ENCODE peak calls at places on chromosomes 7 and 10, in eight cellular contexts. One of them, this sample, is unnamed.
A peak's percentile ranks its signal among the peaks of the same experiment; 100 is the strongest.

GRCh38 chr10:60140681-60141632 is 234.6 kb upstream of the CCDC6 start:
- DNase-seq in Karpas-422: no peak
- DNase-seq in AG04450: no peak
- DNase-seq in BJ: no peak
- DNase-seq in colonic mucosa: peak; percentile 76
- DNase-seq in GM23248: no peak
- DNase-seq in prostate gland: peak; percentile 53
- DNase-seq in heart right ventricle: peak; percentile 11
- DNase-seq in this sample: no peak

GRCh38 chr7:20007510-20007909 is 209.7 kb downstream of the MACC1 start:
- DNase-seq in Karpas-422: no peak
- DNase-seq in AG04450: no peak
- DNase-seq in BJ: no peak
- DNase-seq in colonic mucosa: no peak
- DNase-seq in GM23248: no peak
- DNase-seq in prostate gland: no peak
- DNase-seq in heart right ventricle: no peak
- DNase-seq in this sample: no peak

GRCh38 chr10:103765168-103765567 is 90.2 kb downstream of the SH3PXD2A start:
- DNase-seq in Karpas-422: no peak
- DNase-seq in AG04450: no peak
- DNase-seq in BJ: no peak
- DNase-seq in colonic mucosa: no peak
- DNase-seq in GM23248: peak; percentile 86
- DNase-seq in prostate gland: no peak
- DNase-seq in heart right ventricle: no peak
- DNase-seq in this sample: no peak

GRCh38 chr7:151954866-151955820 is 1.1 kb upstream of the GALNTL5 start:
- DNase-seq in Karpas-422: no peak
- DNase-seq in AG04450: no peak
- DNase-seq in BJ: no peak
- DNase-seq in colonic mucosa: no peak
- DNase-seq in GM23248: peak; percentile 34
- DNase-seq in prostate gland: no peak
- DNase-seq in heart right ventricle: peak; percentile 52
- DNase-seq in this sample: no peak

GRCh38 chr10:50585921-50586739 is 37.6 kb downstream of the SGMS1 start:
- DNase-seq in Karpas-422: no peak
- DNase-seq in AG04450: no peak
- DNase-seq in BJ: no peak
- DNase-seq in colonic mucosa: no peak
- DNase-seq in GM23248: peak; percentile 88
- DNase-seq in prostate gland: no peak
- DNase-seq in heart right ventricle: no peak
- DNase-seq in this sample: no peak

GRCh38 chr7:108598858-108599257 is 29.2 kb downstream of the DNAJB9 start:
- DNase-seq in Karpas-422: no peak
- DNase-seq in AG04450: no peak
- DNase-seq in BJ: no peak
- DNase-seq in colonic mucosa: no peak
- DNase-seq in GM23248: no peak
- DNase-seq in prostate gland: no peak
- DNase-seq in heart right ventricle: no peak
- DNase-seq in this sample: no peak

GRCh38 chr7:26197153-26198115 is 3.1 kb downstream of the HNRNPA2B1 start:
- DNase-seq in Karpas-422: peak; percentile 59
- DNase-seq in AG04450: no peak
- DNase-seq in BJ: no peak
- DNase-seq in colonic mucosa: no peak
- DNase-seq in GM23248: peak; percentile 46
- DNase-seq in prostate gland: no peak
- DNase-seq in heart right ventricle: no peak
- DNase-seq in this sample: peak; percentile 53

GRCh38 chr7:138127996-138128395 is 51.7 kb downstream of the AKR1D1 start:
- DNase-seq in Karpas-422: no peak
- DNase-seq in AG04450: no peak
- DNase-seq in BJ: no peak
- DNase-seq in colonic mucosa: no peak
- DNase-seq in GM23248: no peak
- DNase-seq in prostate gland: no peak
- DNase-seq in heart right ventricle: no peak
- DNase-seq in this sample: no peak

GRCh38 chr10:3053145-3053544 is 14.2 kb upstream of the PFKP start:
- DNase-seq in Karpas-422: no peak
- DNase-seq in AG04450: no peak
- DNase-seq in BJ: no peak
- DNase-seq in colonic mucosa: no peak
- DNase-seq in GM23248: no peak
- DNase-seq in prostate gland: no peak
- DNase-seq in heart right ventricle: no peak
- DNase-seq in this sample: no peak

GRCh38 chr7:128904381-128905197 is 5.9 kb downstream of the KCP start:
- DNase-seq in Karpas-422: peak; percentile 88
- DNase-seq in AG04450: no peak
- DNase-seq in BJ: no peak
- DNase-seq in colonic mucosa: no peak
- DNase-seq in GM23248: peak; percentile 76
- DNase-seq in prostate gland: no peak
- DNase-seq in heart right ventricle: no peak
- DNase-seq in this sample: peak; percentile 45

GRCh38 chr7:130476287-130477001 is 15.4 kb upstream of the MEST start:
- DNase-seq in Karpas-422: no peak
- DNase-seq in AG04450: no peak
- DNase-seq in BJ: no peak
- DNase-seq in colonic mucosa: no peak
- DNase-seq in GM23248: peak; percentile 37
- DNase-seq in prostate gland: no peak
- DNase-seq in heart right ventricle: no peak
- DNase-seq in this sample: no peak

GRCh38 chr10:63611078-63611477 is 89.9 kb downstream of the REEP3 start:
- DNase-seq in Karpas-422: no peak
- DNase-seq in AG04450: no peak
- DNase-seq in BJ: no peak
- DNase-seq in colonic mucosa: no peak
- DNase-seq in GM23248: peak; percentile 71
- DNase-seq in prostate gland: no peak
- DNase-seq in heart right ventricle: no peak
- DNase-seq in this sample: no peak

GRCh38 chr10:26550774-26551526 is 112.8 kb downstream of the APBB1IP start:
- DNase-seq in Karpas-422: no peak
- DNase-seq in AG04450: no peak
- DNase-seq in BJ: no peak
- DNase-seq in colonic mucosa: no peak
- DNase-seq in GM23248: no peak
- DNase-seq in prostate gland: no peak
- DNase-seq in heart right ventricle: no peak
- DNase-seq in this sample: peak; percentile 53

GRCh38 chr10:21953585-21954057 is 49.9 kb downstream of the DNAJC1 start:
- DNase-seq in Karpas-422: peak; percentile 74
- DNase-seq in AG04450: no peak
- DNase-seq in BJ: no peak
- DNase-seq in colonic mucosa: no peak
- DNase-seq in GM23248: peak; percentile 71
- DNase-seq in prostate gland: no peak
- DNase-seq in heart right ventricle: no peak
- DNase-seq in this sample: peak; percentile 30

GRCh38 chr7:105224884-105225651 is 163.7 kb downstream of the SRPK2 start:
- DNase-seq in Karpas-422: peak; percentile 42
- DNase-seq in AG04450: peak; percentile 57
- DNase-seq in BJ: peak; percentile 58
- DNase-seq in colonic mucosa: no peak
- DNase-seq in GM23248: peak; percentile 95
- DNase-seq in prostate gland: no peak
- DNase-seq in heart right ventricle: no peak
- DNase-seq in this sample: peak; percentile 23

GRCh38 chr10:99920901-99921300 is 88.8 kb downstream of the DNMBP start:
- DNase-seq in Karpas-422: no peak
- DNase-seq in AG04450: no peak
- DNase-seq in BJ: no peak
- DNase-seq in colonic mucosa: no peak
- DNase-seq in GM23248: peak; percentile 72
- DNase-seq in prostate gland: no peak
- DNase-seq in heart right ventricle: no peak
- DNase-seq in this sample: no peak

GRCh38 chr10:109894516-109894915 is 28.8 kb downstream of the XPNPEP1 start:
- DNase-seq in Karpas-422: no peak
- DNase-seq in AG04450: peak; percentile 67
- DNase-seq in BJ: no peak
- DNase-seq in colonic mucosa: no peak
- DNase-seq in GM23248: peak; percentile 83
- DNase-seq in prostate gland: peak; percentile 76
- DNase-seq in heart right ventricle: peak; percentile 73
- DNase-seq in this sample: no peak

GRCh38 chr7:5755704-5756131 is 25.7 kb downstream of the RNF216 start:
- DNase-seq in Karpas-422: no peak
- DNase-seq in AG04450: peak; percentile 47
- DNase-seq in BJ: peak; percentile 16
- DNase-seq in colonic mucosa: no peak
- DNase-seq in GM23248: peak; percentile 90
- DNase-seq in prostate gland: no peak
- DNase-seq in heart right ventricle: no peak
- DNase-seq in this sample: no peak

DNA sequence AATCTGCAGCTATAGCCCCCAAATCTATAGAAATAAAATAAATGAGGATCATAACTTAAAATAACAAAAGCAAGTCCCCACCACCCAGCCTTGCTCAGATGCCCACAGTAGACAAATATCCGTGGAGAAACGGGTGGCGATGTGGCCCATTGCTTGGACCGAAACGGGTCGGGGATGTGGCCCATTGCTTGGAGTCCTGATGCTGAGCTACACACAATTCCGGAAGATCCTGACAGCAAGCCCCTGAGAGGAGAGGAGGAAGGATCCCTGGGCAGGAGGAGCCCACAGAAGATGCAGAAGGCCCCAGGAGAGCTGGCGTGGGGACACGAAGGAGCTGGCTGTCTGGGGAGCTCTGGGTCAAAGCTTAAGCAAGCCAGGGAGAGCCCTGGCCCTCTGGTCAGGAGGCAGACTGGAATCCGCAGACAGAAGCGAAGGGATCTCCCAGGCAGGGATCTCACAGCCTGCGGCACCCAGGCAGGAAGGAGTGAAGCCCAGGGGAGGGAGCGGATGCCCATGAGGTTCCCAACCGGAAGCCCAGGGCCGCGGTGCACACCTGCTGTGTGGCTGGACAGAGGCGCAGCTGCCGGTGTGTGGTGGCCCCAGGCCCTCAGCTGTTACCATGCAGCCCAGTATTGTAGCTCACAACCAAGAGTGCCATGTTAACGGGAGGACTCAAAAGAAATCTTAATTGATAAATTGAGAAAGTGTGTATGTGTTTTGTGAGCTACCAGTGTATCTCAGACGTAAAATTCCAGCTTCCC is 138.8 kb downstream of the ADARB2 start:
- DNase-seq in Karpas-422: no peak
- DNase-seq in AG04450: no peak
- DNase-seq in BJ: no peak
- DNase-seq in colonic mucosa: no peak
- DNase-seq in GM23248: no peak
- DNase-seq in prostate gland: no peak
- DNase-seq in heart right ventricle: no peak
- DNase-seq in this sample: no peak
- H3K4me3 ChIP-seq in Karpas-422: no peak overlapping the region
- H3K4me3 ChIP-seq in AG04450: no peak overlapping the region
- H3K4me3 ChIP-seq in BJ: no peak overlapping the region
- H3K4me3 ChIP-seq in colonic mucosa: no peak overlapping the region
- H3K4me3 ChIP-seq in GM23248: no peak overlapping the region
- H3K4me3 ChIP-seq in prostate gland: no peak overlapping the region
- H3K4me3 ChIP-seq in heart right ventricle: no peak overlapping the region
- H3K4me3 ChIP-seq in this sample: no peak overlapping the region

GRCh38 chr7:41916450-41916927 is 213.6 kb upstream of the INHBA start:
- DNase-seq in Karpas-422: no peak
- DNase-seq in AG04450: peak; percentile 93
- DNase-seq in BJ: peak; percentile 99
- DNase-seq in colonic mucosa: no peak
- DNase-seq in GM23248: peak; percentile 98
- DNase-seq in prostate gland: no peak
- DNase-seq in heart right ventricle: no peak
- DNase-seq in this sample: no peak
- H3K4me3 ChIP-seq in Karpas-422: no peak overlapping the region
- H3K4me3 ChIP-seq in AG04450: no peak overlapping the region
- H3K4me3 ChIP-seq in BJ: no peak overlapping the region
- H3K4me3 ChIP-seq in colonic mucosa: no peak overlapping the region
- H3K4me3 ChIP-seq in GM23248: peak overlapping the region; percentile 10
- H3K4me3 ChIP-seq in prostate gland: no peak overlapping the region
- H3K4me3 ChIP-seq in heart right ventricle: no peak overlapping the region
- H3K4me3 ChIP-seq in this sample: no peak overlapping the region

DNA sequence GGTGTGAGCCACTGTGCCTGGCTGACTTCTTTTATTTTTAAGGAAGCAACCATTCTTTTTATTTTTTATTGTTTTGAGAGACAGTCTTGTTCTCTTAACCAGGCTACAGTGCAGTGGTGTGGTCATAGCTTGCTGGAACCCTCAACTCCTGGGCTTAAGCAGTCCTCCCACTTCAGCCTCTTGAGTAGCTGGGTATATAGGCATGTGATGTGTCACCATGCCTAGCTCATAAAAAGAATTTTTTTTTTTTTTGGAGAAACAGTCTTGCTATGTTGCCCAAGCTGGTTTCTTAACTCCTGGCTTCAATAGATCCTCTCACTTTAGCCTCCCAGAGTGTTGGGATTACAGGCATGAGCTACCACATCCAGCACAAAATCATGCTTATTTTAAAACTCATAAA is 5.8 kb downstream of the MCU start:
- DNase-seq in Karpas-422: no peak
- DNase-seq in AG04450: no peak
- DNase-seq in BJ: no peak
- DNase-seq in colonic mucosa: no peak
- DNase-seq in GM23248: peak; percentile 66
- DNase-seq in prostate gland: no peak
- DNase-seq in heart right ventricle: no peak
- DNase-seq in this sample: no peak
- H3K4me3 ChIP-seq in Karpas-422: no peak overlapping the region
- H3K4me3 ChIP-seq in AG04450: no peak overlapping the region
- H3K4me3 ChIP-seq in BJ: no peak overlapping the region
- H3K4me3 ChIP-seq in colonic mucosa: no peak overlapping the region
- H3K4me3 ChIP-seq in GM23248: no peak overlapping the region
- H3K4me3 ChIP-seq in prostate gland: no peak overlapping the region
- H3K4me3 ChIP-seq in heart right ventricle: no peak overlapping the region
- H3K4me3 ChIP-seq in this sample: no peak overlapping the region

DNA sequence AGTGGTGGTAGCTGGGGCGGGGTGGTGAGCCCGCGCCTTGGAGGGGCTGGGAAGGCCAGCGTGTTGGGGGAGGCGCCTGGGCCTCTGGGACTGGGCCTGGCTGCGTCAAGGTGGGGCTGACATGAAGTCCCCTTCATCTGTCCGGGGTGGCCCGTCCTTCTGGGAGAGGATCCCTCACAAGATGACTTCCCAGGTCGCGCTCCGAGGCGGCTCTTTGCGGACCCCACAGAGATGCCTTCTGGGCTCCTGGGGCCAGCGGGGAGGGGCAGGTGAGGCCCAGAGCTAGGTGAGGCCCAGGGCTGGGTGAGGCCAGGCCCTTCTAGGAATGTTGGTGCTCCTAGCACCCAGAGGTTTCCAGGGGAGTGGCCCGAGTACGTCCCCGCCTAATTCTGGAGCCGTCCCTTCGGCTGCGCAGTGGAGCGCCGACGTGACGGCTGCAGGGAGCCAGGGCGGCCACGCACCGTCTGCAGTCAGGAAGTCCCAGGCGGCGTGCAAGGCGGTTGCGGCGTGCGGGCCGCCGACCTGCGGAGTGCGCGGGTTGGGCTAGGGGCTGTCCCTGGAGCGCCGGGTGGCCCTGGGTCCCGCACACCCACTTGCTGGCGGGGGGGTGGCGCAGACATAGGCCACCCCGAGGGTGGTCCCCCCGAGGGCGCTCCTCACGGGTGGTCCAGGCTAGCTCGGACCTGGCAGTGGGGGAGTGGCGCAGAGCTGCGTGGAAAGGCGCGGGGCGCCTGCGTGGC is 58.3 kb upstream of the NUPR2 start:
- DNase-seq in Karpas-422: no peak
- DNase-seq in AG04450: no peak
- DNase-seq in BJ: no peak
- DNase-seq in colonic mucosa: no peak
- DNase-seq in GM23248: no peak
- DNase-seq in prostate gland: no peak
- DNase-seq in heart right ventricle: no peak
- DNase-seq in this sample: peak; percentile 8
- H3K4me3 ChIP-seq in Karpas-422: no peak overlapping the region
- H3K4me3 ChIP-seq in AG04450: no peak overlapping the region
- H3K4me3 ChIP-seq in BJ: no peak overlapping the region
- H3K4me3 ChIP-seq in colonic mucosa: no peak overlapping the region
- H3K4me3 ChIP-seq in GM23248: no peak overlapping the region
- H3K4me3 ChIP-seq in prostate gland: peak overlapping the region; percentile 21
- H3K4me3 ChIP-seq in heart right ventricle: peak overlapping the region; percentile 46
- H3K4me3 ChIP-seq in this sample: no peak overlapping the region